ENCODE peak calls at places on chromosome 18, in six cellular contexts. Z is mammary epithelial cell, A is HCT116, K is IMR-90, T is uterus, O is stomach. N is an unnamed sample. For H3K4me1, the result is how much of the 10 kb centered on the place peaks cover.

GRCh38 chr18:63606526-63606925 is 19.4 kb downstream of the SERPINB13 start:
- DNase-seq in Z (no peak), A (no peak), K (no peak), T (no peak), O (no peak), N (no peak)

GRCh38 chr18:63132819-63133200 is 186.8 kb downstream of the BCL2 start:
- DNase-seq in Z (no peak), A (no peak), K (no peak), T (no peak), O (peak), N (peak)

GRCh38 chr18:59706499-59706898 is 9.3 kb upstream of the CCBE1 start:
- DNase-seq in Z (no peak), A (no peak), K (no peak), T (no peak), O (no peak), N (no peak)

GRCh38 chr18:36350211-36350610 is 52.7 kb downstream of the FHOD3 start:
- DNase-seq in Z (no peak), A (no peak), K (no peak), T (no peak), O (no peak), N (peak)

GRCh38 chr18:76697441-76697901 is 124.9 kb upstream of the ZNF236 start:
- DNase-seq in Z (no peak), A (no peak), K (peak), T (peak), O (no peak), N (no peak)

GRCh38 chr18:76627444-76627843 is 132.4 kb upstream of the ZNF516 start:
- DNase-seq in Z (no peak), A (no peak), K (no peak), T (no peak), O (no peak), N (no peak)

GRCh38 chr18:35289293-35290069 is 548 bp downstream of the ZSCAN30 start:
- DNase-seq in Z (peak), A (no peak), K (peak), T (peak), O (peak), N (no peak)

GRCh38 chr18:44961288-44961687 is 280.6 kb downstream of the SETBP1 start:
- DNase-seq in Z (no peak), A (no peak), K (no peak), T (no peak), O (no peak), N (no peak)

GRCh38 chr18:10081477-10081876 is 167.7 kb downstream of the VAPA start:
- DNase-seq in Z (no peak), A (no peak), K (peak), T (no peak), O (no peak), N (no peak)

GRCh38 chr18:48308027-48308635 is 101.1 kb downstream of the ZBTB7C start:
- DNase-seq in Z (peak), A (peak), K (no peak), T (no peak), O (peak), N (no peak)

GRCh38 chr18:11411021-11411420 is 198.4 kb upstream of the SLC35G4 start:
- DNase-seq in Z (no peak), A (no peak), K (peak), T (no peak), O (no peak), N (no peak)

GRCh38 chr18:65235966-65236634 is 514.7 kb upstream of the CDH7 start:
- DNase-seq in Z (peak), A (no peak), K (no peak), T (peak), O (no peak), N (no peak)

GRCh38 chr18:24136967-24137373 is 1.9 kb upstream of the CABYR start:
- DNase-seq in Z (no peak), A (no peak), K (peak), T (no peak), O (no peak), N (no peak)

GRCh38 chr18:63508634-63509033 is 31.9 kb downstream of the SERPINB5 start:
- DNase-seq in Z (no peak), A (no peak), K (no peak), T (no peak), O (no peak), N (no peak)

GRCh38 chr18:33404244-33404873 is 36.2 kb downstream of the CCDC178 start:
- DNase-seq in Z (no peak), A (no peak), K (no peak), T (no peak), O (no peak), N (no peak)

GRCh38 chr18:457120-457519 is 43.4 kb downstream of the COLEC12 start:
- DNase-seq in Z (no peak), A (no peak), K (peak), T (peak), O (no peak), N (peak)

GRCh38 chr18:56575819-56576663 is 62.4 kb downstream of the TXNL1 start:
- DNase-seq in Z (peak), A (peak), K (peak), T (no peak), O (no peak), N (no peak)

GRCh38 chr18:75135158-75135725 is 73.7 kb downstream of the PTGR3 start:
- DNase-seq in Z (no peak), A (no peak), K (no peak), T (no peak), O (no peak), N (no peak)

GRCh38 chr18:10398571-10398970 is 55.9 kb upstream of the APCDD1 start:
- DNase-seq in Z (no peak), A (no peak), K (no peak), T (no peak), O (no peak), N (no peak)

GRCh38 chr18:3511980-3512379 is 62.0 kb downstream of the TGIF1 start:
- DNase-seq in Z (peak), A (no peak), K (peak), T (no peak), O (no peak), N (no peak)

GRCh38 chr18:9708057-9708881 is at the start of gene RAB31:
- DNase-seq in Z (peak), A (no peak), K (peak), T (peak), O (peak), N (no peak)

GRCh38 chr18:48308755-48309154 is 100.4 kb downstream of the ZBTB7C start:
- DNase-seq in Z (no peak), A (no peak), K (no peak), T (no peak), O (peak), N (no peak)

GRCh38 chr18:79678665-79679551 is 695 bp upstream of the CTDP1 start:
- DNase-seq in Z (peak), A (peak), K (peak), T (peak), O (peak), N (peak)

GRCh38 chr18:3103576-3103975 is 90.6 kb upstream of the LPIN2 start:
- DNase-seq in Z (no peak), A (no peak), K (no peak), T (no peak), O (no peak), N (no peak)

GRCh38 chr18:58887613-58887963 is 22.9 kb downstream of the ZNF532 start:
- DNase-seq in Z (peak), A (no peak), K (no peak), T (peak), O (peak), N (peak)

GRCh38 chr18:51278045-51278649 is 80.7 kb upstream of the MEX3C start:
- DNase-seq in Z (peak), A (peak), K (no peak), T (no peak), O (peak), N (no peak)

GRCh38 chr18:2573408-2573807 is 2.1 kb downstream of the NDC80 start:
- DNase-seq in Z (no peak), A (no peak), K (no peak), T (no peak), O (no peak), N (no peak)

GRCh38 chr18:45050712-45051639 is 370.3 kb downstream of the SETBP1 start:
- DNase-seq in Z (peak), A (no peak), K (peak), T (no peak), O (no peak), N (no peak)

GRCh38 chr18:46207985-46208384 is 103.8 kb downstream of the HAUS1 start:
- DNase-seq in Z (no peak), A (no peak), K (no peak), T (no peak), O (no peak), N (no peak)
- H3K4me1 ChIP-seq in Z (under half), A (under half), K (under half), T (under half), O (under half), N (under half)

GRCh38 chr18:25284861-25285574 is 66.9 kb downstream of the ZNF521 start:
- DNase-seq in Z (no peak), A (no peak), K (peak), T (peak), O (no peak), N (no peak)
- H3K4me1 ChIP-seq in Z (under half), A (under half), K (under half), T (under half), O (under half), N (under half)

GRCh38 chr18:49519041-49519971 is 32.3 kb upstream of the C18orf32 start:
- DNase-seq in Z (no peak), A (no peak), K (no peak), T (no peak), O (no peak), N (no peak)
- H3K4me1 ChIP-seq in Z (under half), A (under half), K (under half), T (under half), O (under half), N (under half)

DNA sequence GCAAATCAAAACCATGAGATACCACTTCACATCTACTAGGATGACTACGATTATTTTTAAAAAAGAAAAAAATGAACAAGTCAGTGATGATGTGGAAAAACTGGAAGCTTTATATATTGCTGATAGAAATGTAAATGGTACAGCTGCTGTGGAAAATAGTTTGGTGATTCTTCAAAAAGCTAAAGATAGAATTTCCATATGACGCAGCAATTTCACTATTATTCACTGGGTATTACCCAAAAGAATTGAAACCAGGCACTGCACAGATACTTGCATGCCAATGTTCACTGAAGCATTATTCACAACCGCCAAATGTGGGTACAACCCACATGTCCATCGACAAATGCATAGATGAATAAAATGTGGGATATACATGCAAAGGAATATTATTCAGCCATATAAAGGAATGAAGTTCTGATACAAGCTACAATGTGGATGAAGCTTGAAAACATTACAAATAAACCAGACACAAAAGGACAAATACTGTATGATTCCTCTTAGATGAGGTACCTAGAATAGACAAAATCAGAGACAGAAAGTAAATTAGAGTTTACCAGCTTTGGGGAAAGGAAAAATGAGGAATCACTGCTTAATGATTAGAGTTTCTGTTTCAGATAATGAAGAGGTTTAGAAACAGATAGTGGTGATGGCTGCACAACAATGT is 11.1 kb downstream of the RTTN start:
- DNase-seq in Z (no peak), A (no peak), K (no peak), T (no peak), O (no peak), N (no peak)
- H3K4me1 ChIP-seq in Z (under half), A (under half), K (under half), T (under half), O (under half), N (under half)